ENCODE peak calls at places on chromosomes 2 and 18, in eight cellular contexts. S is endothelial cell; B is fibroblast of the conjunctiva; C is stimulated activated CD8-positive, alpha-beta memory T cell treated with anti-CD3 and anti-CD28 coated beads, Interleukin-7, amount 100 ng/mL, for 48 hours; W is T-helper 22 cell; K is cardiac septum; D is NCI-H524 treated with DMSO at 0.1 percent for 48 hours; L is mesenteric fat pad. G is an unnamed sample.

GRCh38 chr2:71788186-71788525 is 334.8 kb downstream of the DYSF start:
- DNase-seq in S (no peak), B (no peak), C (no peak), W (no peak), K (no peak), D (no peak), L (no peak), G (no peak)

GRCh38 chr2:185181901-185182300 is 556.7 kb upstream of the FSIP2 start:
- DNase-seq in S (no peak), B (no peak), C (no peak), W (no peak), K (no peak), D (no peak), L (no peak), G (no peak)

GRCh38 chr18:2070636-2071035 is 500.7 kb downstream of the METTL4 start:
- DNase-seq in S (no peak), B (no peak), C (no peak), W (no peak), K (no peak), D (peak; percentile 91), L (no peak), G (no peak)

GRCh38 chr18:57759650-57760049 is 43.5 kb downstream of the ATP8B1 start:
- DNase-seq in S (no peak), B (no peak), C (no peak), W (no peak), K (no peak), D (no peak), L (no peak), G (no peak)

GRCh38 chr2:62672601-62673000 is 32.9 kb upstream of the EHBP1 start:
- DNase-seq in S (peak; percentile 9), B (no peak), C (no peak), W (no peak), K (no peak), D (no peak), L (no peak), G (no peak)

GRCh38 chr2:175553944-175554343 is 372.4 kb upstream of the ATP5MC3 start:
- DNase-seq in S (no peak), B (no peak), C (no peak), W (no peak), K (no peak), D (no peak), L (no peak), G (no peak)

GRCh38 chr2:184875212-184875611 is 276.9 kb downstream of the ZNF804A start:
- DNase-seq in S (no peak), B (no peak), C (no peak), W (no peak), K (no peak), D (no peak), L (no peak), G (no peak)

GRCh38 chr18:24103622-24104021 is 35.2 kb upstream of the CABYR start:
- DNase-seq in S (no peak), B (no peak), C (no peak), W (no peak), K (no peak), D (no peak), L (no peak), G (no peak)

GRCh38 chr2:206361407-206362045 is 81.8 kb upstream of the ADAM23 start:
- DNase-seq in S (no peak), B (no peak), C (no peak), W (no peak), K (no peak), D (no peak), L (no peak), G (peak; percentile 12)

GRCh38 chr2:121172456-121172855 is 112.5 kb downstream of the TFCP2L1 start:
- DNase-seq in S (no peak), B (no peak), C (no peak), W (no peak), K (no peak), D (no peak), L (peak; percentile 65), G (no peak)

GRCh38 chr2:10097352-10098148 is 17.3 kb upstream of the CYS1 start:
- DNase-seq in S (peak; percentile 75), B (peak; percentile 27), C (no peak), W (no peak), K (peak; percentile 90), D (peak; percentile 51), L (no peak), G (no peak)

GRCh38 chr2:100321881-100322820 is at the start of gene LONRF2:
- DNase-seq in S (peak; percentile 28), B (no peak), C (no peak), W (no peak), K (peak; percentile 77), D (no peak), L (no peak), G (no peak)

GRCh38 chr2:7612969-7613368 is 695.8 kb downstream of the RNF144A start:
- DNase-seq in S (no peak), B (peak; percentile 10), C (no peak), W (no peak), K (no peak), D (no peak), L (no peak), G (no peak)

GRCh38 chr2:199197448-199197847 is 260.3 kb downstream of the SATB2 start:
- DNase-seq in S (no peak), B (no peak), C (no peak), W (no peak), K (no peak), D (no peak), L (no peak), G (no peak)

GRCh38 chr18:68121308-68121707 is 593.6 kb downstream of the TMX3 start:
- DNase-seq in S (no peak), B (peak; percentile 3), C (no peak), W (no peak), K (no peak), D (no peak), L (no peak), G (no peak)

GRCh38 chr2:148640767-148641166 is 3.8 kb upstream of the EPC2 start:
- DNase-seq in S (no peak), B (no peak), C (no peak), W (no peak), K (no peak), D (no peak), L (no peak), G (no peak)

GRCh38 chr18:59323931-59324622 is 5.6 kb upstream of the CPLX4 start:
- DNase-seq in S (no peak), B (no peak), C (no peak), W (no peak), K (no peak), D (no peak), L (no peak), G (no peak)

GRCh38 chr2:20940481-20940795 is 103.4 kb downstream of the APOB start:
- DNase-seq in S (no peak), B (no peak), C (no peak), W (no peak), K (no peak), D (no peak), L (no peak), G (no peak)

GRCh38 chr2:120624738-120625446 is 110.8 kb upstream of the GLI2 start:
- DNase-seq in S (no peak), B (no peak), C (no peak), W (no peak), K (peak; percentile 74), D (no peak), L (peak; percentile 82), G (no peak)

GRCh38 chr2:170996316-170996715 is 67.3 kb downstream of the GORASP2 start:
- DNase-seq in S (no peak), B (no peak), C (no peak), W (no peak), K (no peak), D (no peak), L (no peak), G (no peak)

GRCh38 chr2:217102941-217103340 is 243.1 kb upstream of the TNP1 start:
- DNase-seq in S (no peak), B (no peak), C (no peak), W (no peak), K (no peak), D (no peak), L (no peak), G (no peak)

GRCh38 chr2:64945973-64946736 is 43.0 kb upstream of the SLC1A4 start:
- DNase-seq in S (peak; percentile 21), B (no peak), C (peak; percentile 43), W (no peak), K (no peak), D (no peak), L (no peak), G (peak; percentile 75)